ENCODE peak calls at places on chromosomes 6 and 20, in eight cellular contexts. One of them, this sample, is unnamed.

GRCh38 chr6:41371992-41372525 is 36.7 kb downstream of the NCR2 start:
- DNase-seq in H54: no peak
- DNase-seq in body of pancreas: no peak
- DNase-seq in myocyte: peak
- DNase-seq in non-pigmented ciliary epithelial cell: no peak
- DNase-seq in mesendoderm: peak
- DNase-seq in activated T-helper 1 cell treated with Interleukin-2 at 50 U/mL for 16 hours: no peak
- DNase-seq in astrocyte of the spinal cord: peak
- DNase-seq in this sample: no peak

GRCh38 chr6:39102024-39102820 is 12.8 kb downstream of the SAYSD1 start:
- DNase-seq in body of pancreas: peak
- DNase-seq in non-pigmented ciliary epithelial cell: no peak
- DNase-seq in H54: no peak
- DNase-seq in myocyte: no peak
- DNase-seq in mesendoderm: peak
- DNase-seq in activated T-helper 1 cell treated with Interleukin-2 at 50 U/mL for 16 hours: no peak
- DNase-seq in astrocyte of the spinal cord: peak
- DNase-seq in this sample: no peak

GRCh38 chr20:37590938-37591490 is 63.3 kb upstream of the BLCAP start:
- DNase-seq in myocyte: no peak
- DNase-seq in H54: no peak
- DNase-seq in activated T-helper 1 cell treated with Interleukin-2 at 50 U/mL for 16 hours: no peak
- DNase-seq in non-pigmented ciliary epithelial cell: no peak
- DNase-seq in astrocyte of the spinal cord: no peak
- DNase-seq in body of pancreas: no peak
- DNase-seq in mesendoderm: no peak
- DNase-seq in this sample: no peak

GRCh38 chr20:59939052-59939878 is 840 bp downstream of the PPP1R3D start:
- DNase-seq in body of pancreas: peak
- DNase-seq in non-pigmented ciliary epithelial cell: no peak
- DNase-seq in H54: no peak
- DNase-seq in myocyte: no peak
- DNase-seq in astrocyte of the spinal cord: no peak
- DNase-seq in mesendoderm: peak
- DNase-seq in activated T-helper 1 cell treated with Interleukin-2 at 50 U/mL for 16 hours: no peak
- DNase-seq in this sample: no peak

GRCh38 chr6:1031671-1032070 is 280.2 kb upstream of the FOXQ1 start:
- DNase-seq in mesendoderm: no peak
- DNase-seq in H54: no peak
- DNase-seq in activated T-helper 1 cell treated with Interleukin-2 at 50 U/mL for 16 hours: no peak
- DNase-seq in non-pigmented ciliary epithelial cell: no peak
- DNase-seq in myocyte: no peak
- DNase-seq in astrocyte of the spinal cord: no peak
- DNase-seq in body of pancreas: no peak
- DNase-seq in this sample: no peak

GRCh38 chr6:29710281-29710941 is 12.8 kb upstream of the HLA-F start:
- DNase-seq in activated T-helper 1 cell treated with Interleukin-2 at 50 U/mL for 16 hours: no peak
- DNase-seq in H54: no peak
- DNase-seq in body of pancreas: no peak
- DNase-seq in myocyte: no peak
- DNase-seq in non-pigmented ciliary epithelial cell: no peak
- DNase-seq in mesendoderm: no peak
- DNase-seq in astrocyte of the spinal cord: no peak
- DNase-seq in this sample: no peak

GRCh38 chr6:44342489-44342888 is at the start of gene SPATS1:
- DNase-seq in non-pigmented ciliary epithelial cell: no peak
- DNase-seq in mesendoderm: peak
- DNase-seq in astrocyte of the spinal cord: no peak
- DNase-seq in H54: no peak
- DNase-seq in myocyte: peak
- DNase-seq in activated T-helper 1 cell treated with Interleukin-2 at 50 U/mL for 16 hours: no peak
- DNase-seq in body of pancreas: peak
- DNase-seq in this sample: no peak

GRCh38 chr20:43824279-43824678 is 90.4 kb upstream of the TOX2 start:
- DNase-seq in mesendoderm: no peak
- DNase-seq in astrocyte of the spinal cord: no peak
- DNase-seq in body of pancreas: no peak
- DNase-seq in non-pigmented ciliary epithelial cell: no peak
- DNase-seq in myocyte: no peak
- DNase-seq in activated T-helper 1 cell treated with Interleukin-2 at 50 U/mL for 16 hours: no peak
- DNase-seq in H54: no peak
- DNase-seq in this sample: no peak

GRCh38 chr6:136525586-136526195 is 24.5 kb downstream of the MAP7 start:
- DNase-seq in myocyte: no peak
- DNase-seq in H54: no peak
- DNase-seq in non-pigmented ciliary epithelial cell: no peak
- DNase-seq in mesendoderm: no peak
- DNase-seq in body of pancreas: no peak
- DNase-seq in astrocyte of the spinal cord: no peak
- DNase-seq in activated T-helper 1 cell treated with Interleukin-2 at 50 U/mL for 16 hours: no peak
- DNase-seq in this sample: no peak

GRCh38 chr6:41428995-41429417 is 93.6 kb downstream of the NCR2 start:
- DNase-seq in non-pigmented ciliary epithelial cell: no peak
- DNase-seq in myocyte: peak
- DNase-seq in activated T-helper 1 cell treated with Interleukin-2 at 50 U/mL for 16 hours: no peak
- DNase-seq in body of pancreas: no peak
- DNase-seq in astrocyte of the spinal cord: peak
- DNase-seq in H54: peak
- DNase-seq in mesendoderm: peak
- DNase-seq in this sample: no peak

GRCh38 chr20:38127011-38127621 is 38.0 kb downstream of the TGM2 start:
- DNase-seq in astrocyte of the spinal cord: peak
- DNase-seq in H54: peak
- DNase-seq in non-pigmented ciliary epithelial cell: peak
- DNase-seq in body of pancreas: no peak
- DNase-seq in myocyte: peak
- DNase-seq in activated T-helper 1 cell treated with Interleukin-2 at 50 U/mL for 16 hours: no peak
- DNase-seq in mesendoderm: no peak
- DNase-seq in this sample: no peak

GRCh38 chr20:63087872-63088680 is 81.3 kb upstream of the BHLHE23 start:
- DNase-seq in myocyte: no peak
- DNase-seq in astrocyte of the spinal cord: no peak
- DNase-seq in mesendoderm: no peak
- DNase-seq in body of pancreas: peak
- DNase-seq in activated T-helper 1 cell treated with Interleukin-2 at 50 U/mL for 16 hours: no peak
- DNase-seq in H54: no peak
- DNase-seq in non-pigmented ciliary epithelial cell: no peak
- DNase-seq in this sample: no peak

GRCh38 chr20:889932-890463 is 26.1 kb downstream of the ANGPT4 start:
- DNase-seq in H54: no peak
- DNase-seq in mesendoderm: no peak
- DNase-seq in non-pigmented ciliary epithelial cell: no peak
- DNase-seq in body of pancreas: no peak
- DNase-seq in activated T-helper 1 cell treated with Interleukin-2 at 50 U/mL for 16 hours: no peak
- DNase-seq in myocyte: no peak
- DNase-seq in astrocyte of the spinal cord: no peak
- DNase-seq in this sample: no peak

This sample was measured in T-helper 17 cell.